ENCODE peak calls at places on chromosomes 3 and 15, in four cellular contexts. Q is NB4, K is endothelial cell of umbilical vein, D is IMR-90. H is an unnamed sample.

GRCh38 chr3:61589856-61590255 is 28.5 kb downstream of the PTPRG start:
- DNase-seq in Q (peak), K (no peak), D (peak), H (no peak)

GRCh38 chr15:35603298-35603697 is 57.3 kb upstream of the DPH6 start:
- DNase-seq in Q (no peak), K (peak), D (peak), H (no peak)

GRCh38 chr15:37940886-37941285 is 6.4 kb downstream of the TMCO5A start:
- DNase-seq in Q (no peak), K (no peak), D (no peak), H (no peak)

GRCh38 chr15:75666823-75667501 is 19.2 kb downstream of the SNX33 start:
- DNase-seq in Q (peak), K (peak), D (peak), H (no peak)

GRCh38 chr3:172601066-172601832 is 78.0 kb upstream of the TNFSF10 start:
- DNase-seq in Q (no peak), K (no peak), D (no peak), H (no peak)

GRCh38 chr3:12458901-12459300 is 25.4 kb upstream of the TSEN2 start:
- DNase-seq in Q (peak), K (no peak), D (no peak), H (no peak)

GRCh38 chr3:4753073-4753691 is 226.1 kb upstream of the BHLHE40 start:
- DNase-seq in Q (no peak), K (no peak), D (no peak), H (no peak)

GRCh38 chr15:29612096-29612495 is 210.2 kb downstream of the TJP1 start:
- DNase-seq in Q (no peak), K (peak), D (peak), H (no peak)

GRCh38 chr3:47882338-47882737 is 79.4 kb downstream of the DHX30 start:
- DNase-seq in Q (no peak), K (no peak), D (no peak), H (no peak)

GRCh38 chr3:124969190-124969589 is 34.6 kb upstream of the MUC13 start:
- DNase-seq in Q (no peak), K (no peak), D (no peak), H (no peak)

GRCh38 chr3:62872318-62872717 is 2.9 kb downstream of the CADPS start:
- DNase-seq in Q (no peak), K (no peak), D (no peak), H (no peak)

GRCh38 chr3:85360742-85361387 is 402.1 kb downstream of the CADM2 start:
- DNase-seq in Q (peak), K (peak), D (peak), H (no peak)

GRCh38 chr15:75723847-75724660 is 11.4 kb upstream of the CSPG4 start:
- DNase-seq in Q (peak), K (peak), D (peak), H (peak)

GRCh38 chr3:155089495-155089894 is 9.4 kb downstream of the MME start:
- DNase-seq in Q (no peak), K (no peak), D (no peak), H (no peak)

GRCh38 chr3:141797167-141797773 is 34.1 kb downstream of the GRK7 start:
- DNase-seq in Q (peak), K (peak), D (peak), H (no peak)

GRCh38 chr3:100710355-100711198 is 1.3 kb downstream of the TFG start:
- DNase-seq in Q (peak), K (peak), D (peak), H (peak)

GRCh38 chr3:71245052-71245488 is 338.5 kb downstream of the FOXP1 start:
- DNase-seq in Q (no peak), K (peak), D (peak), H (no peak)

GRCh38 chr3:173502983-173503568 is 105.5 kb downstream of the NLGN1 start:
- DNase-seq in Q (no peak), K (peak), D (peak), H (no peak)

GRCh38 chr15:74821091-74821789 is 5.2 kb upstream of the CPLX3 start:
- DNase-seq in Q (peak), K (no peak), D (no peak), H (peak)

GRCh38 chr3:158095302-158095997 is 10.8 kb downstream of the SHOX2 start:
- DNase-seq in Q (no peak), K (peak), D (no peak), H (no peak)

GRCh38 chr3:110686691-110687090 is 384.9 kb upstream of the NECTIN3 start:
- DNase-seq in Q (no peak), K (peak), D (peak), H (no peak)

GRCh38 chr15:101050647-101051290 is 131.6 kb downstream of the LRRK1 start:
- DNase-seq in Q (no peak), K (no peak), D (no peak), H (no peak)

GRCh38 chr15:101049282-101049681 is 130.1 kb downstream of the LRRK1 start:
- DNase-seq in Q (no peak), K (no peak), D (no peak), H (no peak)

GRCh38 chr15:101048191-101049011 is 129.2 kb downstream of the LRRK1 start:
- DNase-seq in Q (no peak), K (no peak), D (no peak), H (no peak)

GRCh38 chr15:101051291-101052030 is 132.3 kb downstream of the LRRK1 start:
- DNase-seq in Q (no peak), K (no peak), D (no peak), H (no peak)

DNA sequence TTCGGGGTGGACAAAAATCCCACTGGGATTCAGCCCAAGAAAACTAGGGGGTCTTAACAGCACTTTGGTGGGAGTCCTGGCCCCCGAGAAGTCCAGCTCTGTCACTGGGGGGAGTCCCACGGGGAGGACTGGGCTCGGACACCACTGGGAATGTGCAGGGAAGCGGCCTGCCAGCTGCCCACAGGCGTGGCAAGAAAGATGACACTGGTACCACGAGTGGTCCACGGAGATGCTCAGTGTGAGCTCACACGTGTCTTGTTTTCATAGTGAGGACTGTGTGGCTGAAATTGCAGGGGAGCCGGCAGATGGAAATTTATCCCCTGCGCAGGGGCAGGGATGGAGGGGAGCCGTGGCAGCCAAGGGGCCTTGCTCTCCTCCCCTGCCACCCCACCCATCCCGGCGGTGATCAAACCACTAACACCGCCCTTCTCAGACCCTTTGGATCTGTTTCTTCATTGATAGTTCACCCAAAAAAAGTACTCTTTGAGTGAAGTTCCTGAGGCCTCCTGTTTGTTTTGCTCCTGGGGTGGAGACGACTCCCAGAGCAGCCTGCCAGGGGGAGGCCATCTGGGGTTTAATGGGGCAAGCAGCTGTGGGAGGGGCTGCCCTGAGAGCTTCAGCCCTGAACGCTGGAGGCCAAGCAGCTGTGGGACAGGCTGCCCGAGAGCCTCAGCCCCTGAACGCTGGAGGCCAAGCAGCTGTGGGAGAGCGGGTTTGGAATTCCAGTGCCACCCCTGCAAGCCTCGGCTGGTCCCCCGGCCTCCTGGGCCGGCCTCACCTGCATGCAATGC is 130.9 kb downstream of the LRRK1 start:
- DNase-seq in Q (no peak), K (no peak), D (no peak), H (no peak)
- TF ChIP-seq POLR2A in Q (no peak), K (no peak), D (no peak), H (no peak)

GRCh38 chr3:194138098-194138474 is 2.1 kb downstream of the HES1 start:
- DNase-seq in Q (no peak), K (peak), D (no peak), H (no peak)

GRCh38 chr3:194137314-194138097 is 1.6 kb downstream of the HES1 start:
- DNase-seq in Q (peak), K (peak), D (peak), H (peak)

GRCh38 chr3:194135516-194135805 is 487 bp upstream of the HES1 start:
- DNase-seq in Q (no peak), K (no peak), D (no peak), H (no peak)

GRCh38 chr3:194135806-194136518 is at the start of gene HES1:
- DNase-seq in Q (peak), K (peak), D (peak), H (peak)

GRCh38 chr3:194136519-194137313 is 768 bp downstream of the HES1 start:
- DNase-seq in Q (peak), K (peak), D (peak), H (no peak)
- TF ChIP-seq POLR2A in Q (no peak), K (peak), D (peak), H (no peak)

GRCh38 chr15:99706557-99707303 is 26.5 kb downstream of the LYSMD4 start:
- DNase-seq in Q (no peak), K (no peak), D (no peak), H (no peak)
- TF ChIP-seq POLR2A in Q (no peak), K (no peak), D (no peak), H (no peak)

GRCh38 chr15:68275165-68275746 is 2.3 kb upstream of the FEM1B start:
- DNase-seq in Q (no peak), K (no peak), D (peak), H (no peak)

GRCh38 chr15:68272797-68273271 is 4.7 kb upstream of the FEM1B start:
- DNase-seq in Q (no peak), K (peak), D (peak), H (no peak)

GRCh38 chr15:68268405-68268804 is 9.1 kb upstream of the FEM1B start:
- DNase-seq in Q (no peak), K (no peak), D (peak), H (no peak)

GRCh38 chr15:68274184-68274848 is 3.2 kb upstream of the FEM1B start:
- DNase-seq in Q (no peak), K (no peak), D (no peak), H (no peak)

DNA sequence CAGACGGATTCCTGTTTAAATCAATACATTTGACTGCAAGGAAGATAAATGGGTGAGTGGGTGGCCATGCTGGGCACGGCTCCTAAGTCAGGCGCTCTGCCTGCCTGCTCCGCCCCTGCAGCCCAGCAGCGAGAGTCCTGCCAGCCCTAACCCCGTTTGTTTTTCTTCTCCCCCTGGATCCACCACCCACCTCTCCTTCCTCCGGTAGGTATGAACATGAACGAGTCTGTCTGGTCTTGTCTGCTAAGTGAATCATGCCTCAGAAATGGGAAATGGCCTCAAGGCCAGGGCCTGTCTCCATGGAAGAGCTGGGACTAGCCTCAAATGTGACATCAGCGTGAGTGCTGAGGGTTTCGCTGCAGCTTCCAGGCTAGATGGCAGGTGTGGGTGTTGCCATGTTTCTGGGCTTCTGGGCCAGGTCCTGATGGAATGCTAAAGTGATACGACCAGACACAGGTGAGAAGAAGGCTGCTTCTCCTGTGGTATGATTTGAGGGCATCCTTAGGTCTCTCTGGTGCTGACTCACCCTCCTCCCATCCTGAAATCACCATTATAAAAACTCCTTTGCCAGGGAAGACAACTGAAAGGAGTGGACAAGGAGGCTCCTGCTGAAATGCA is 5.6 kb upstream of the FEM1B start:
- DNase-seq in Q (no peak), K (no peak), D (peak), H (no peak)
- TF ChIP-seq POLR2A in Q (no peak), K (no peak), D (no peak), H (no peak)

DNA sequence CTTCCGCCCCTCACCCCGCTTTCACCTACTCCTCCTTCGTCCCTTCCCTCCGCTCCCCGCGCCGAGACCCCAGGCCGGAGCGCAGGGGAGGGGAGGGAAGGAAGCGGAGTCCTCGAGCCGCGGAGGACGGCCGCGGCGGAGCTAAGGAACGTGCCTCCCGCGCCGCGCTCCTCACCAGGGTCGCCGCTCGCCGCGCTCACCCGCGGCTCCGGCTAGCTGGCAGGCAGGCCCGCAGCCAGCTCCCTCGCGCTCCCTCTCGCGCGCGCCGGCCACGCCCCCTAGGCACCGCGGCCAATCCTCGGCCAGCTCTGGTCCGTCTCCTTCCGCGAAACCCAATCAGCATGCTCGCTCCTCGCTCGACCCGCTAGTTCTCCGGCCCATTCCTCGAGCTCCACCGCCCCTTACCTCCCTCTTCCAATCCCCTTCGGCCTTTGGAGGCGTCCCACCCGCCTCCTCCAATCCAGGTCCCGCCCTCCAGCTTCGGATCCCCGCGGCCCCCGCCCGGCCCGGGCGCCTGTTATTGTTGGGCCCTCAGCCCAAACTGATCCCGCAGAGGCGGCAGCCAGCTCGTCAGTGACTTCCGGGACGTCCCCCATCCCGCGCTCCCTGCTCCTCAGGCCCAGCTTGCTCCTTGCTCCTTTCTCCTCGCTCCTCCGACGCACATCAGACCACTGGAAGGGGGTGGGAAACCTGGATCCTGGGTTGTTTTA is at the start of gene DCBLD2:
- DNase-seq in Q (peak), K (peak), D (peak), H (peak)
- TF ChIP-seq POLR2A in Q (peak), K (peak), D (peak), H (peak)

GRCh38 chr3:114478806-114479205 is 185.0 kb downstream of the TIGIT start:
- DNase-seq in Q (no peak), K (no peak), D (no peak), H (no peak)

GRCh38 chr3:114480442-114480841 is 186.6 kb downstream of the TIGIT start:
- DNase-seq in Q (no peak), K (no peak), D (peak), H (no peak)

GRCh38 chr3:114484895-114485294 is 191.1 kb downstream of the TIGIT start:
- DNase-seq in Q (no peak), K (no peak), D (no peak), H (no peak)

DNA sequence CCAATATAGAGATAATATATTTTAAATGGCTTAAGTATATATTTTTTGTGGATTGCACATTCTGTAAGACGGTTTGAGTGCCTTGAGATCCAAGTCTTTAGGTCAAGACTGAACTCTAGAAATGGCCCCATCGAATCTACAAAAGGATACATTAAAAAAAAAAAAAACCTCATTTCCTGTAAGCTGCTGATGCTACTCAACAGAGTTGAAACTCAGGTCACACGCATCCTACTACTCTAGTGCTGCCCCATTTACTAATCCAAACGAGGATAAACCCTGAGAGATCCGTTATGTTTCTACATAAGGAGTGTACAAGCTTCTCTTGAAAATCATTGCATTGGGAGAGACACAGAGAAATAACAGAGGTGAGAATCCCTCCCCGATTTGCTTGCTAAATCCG is 187.3 kb downstream of the TIGIT start:
- DNase-seq in Q (no peak), K (no peak), D (no peak), H (no peak)
- TF ChIP-seq POLR2A in Q (no peak), K (no peak), D (no peak), H (no peak)

GRCh38 chr15:90001683-90002427 is 731 bp downstream of the ZNF710 start:
- DNase-seq in Q (peak), K (no peak), D (peak), H (peak)
- TF ChIP-seq POLR2A in Q (peak), K (no peak), D (peak), H (peak)